ENCODE peak calls at places on chromosomes 3 and 15, in six cellular contexts. Q is NCI-H774; D is activated CD4-positive, alpha-beta T cell treated with anti-CD3 and anti-CD28 coated beads for 36 hours; C is nephron progenitor cell; F is HFFc6; L is hippocampal formation. J is an unnamed sample.

GRCh38 chr3:193943200-193943599 is 192.7 kb upstream of the HES1 start:
- DNase-seq in Q (no peak), L (no peak), F (no peak), C (peak; percentile 29), D (no peak), J (no peak)

GRCh38 chr3:99666201-99666600 is 27.8 kb downstream of the COL8A1 start:
- DNase-seq in D (no peak), C (no peak), L (no peak), F (no peak), Q (no peak), J (no peak)

GRCh38 chr15:57496946-57497944 is 94.5 kb upstream of the MYZAP start:
- DNase-seq in F (no peak), Q (peak; percentile 93), L (no peak), C (no peak), D (no peak), J (no peak)

GRCh38 chr3:195699148-195699771 is 21.5 kb upstream of the MUC20 start:
- DNase-seq in Q (no peak), D (no peak), C (no peak), L (no peak), F (no peak), J (peak; percentile 21)

GRCh38 chr3:6282920-6283319 is 578.0 kb upstream of the GRM7 start:
- DNase-seq in Q (no peak), C (no peak), D (no peak), F (no peak), L (no peak), J (no peak)

GRCh38 chr3:49121244-49121671 is 635 bp upstream of the USP19 start:
- DNase-seq in C (no peak), F (no peak), D (no peak), Q (no peak), L (no peak), J (no peak)

GRCh38 chr15:76168237-76168984 is 108.6 kb downstream of the TMEM266 start:
- DNase-seq in C (no peak), D (no peak), F (no peak), Q (no peak), L (no peak), J (no peak)

GRCh38 chr15:95196176-95196915 is 965.0 kb downstream of the MCTP2 start:
- DNase-seq in C (no peak), D (no peak), F (no peak), Q (no peak), L (no peak), J (no peak)

GRCh38 chr3:164897335-164897734 is 181.0 kb downstream of the SI start:
- DNase-seq in C (no peak), F (no peak), D (no peak), Q (peak; percentile 29), L (no peak), J (no peak)

GRCh38 chr3:173253471-173253870 is 112.4 kb upstream of the SPATA16 start:
- DNase-seq in L (no peak), Q (no peak), D (no peak), F (no peak), C (no peak), J (no peak)

GRCh38 chr3:4748701-4749378 is 230.4 kb upstream of the BHLHE40 start:
- DNase-seq in F (no peak), D (no peak), L (peak; percentile 42), C (no peak), Q (no peak), J (no peak)

GRCh38 chr15:96181217-96181616 is 149.3 kb upstream of the NR2F2 start:
- DNase-seq in F (no peak), Q (no peak), C (no peak), D (no peak), L (no peak), J (no peak)

GRCh38 chr3:153165211-153165815 is 3.3 kb downstream of the RAP2B start:
- DNase-seq in Q (no peak), C (no peak), F (no peak), L (no peak), D (no peak), J (no peak)

GRCh38 chr3:61565569-61565968 is 4.2 kb downstream of the PTPRG start:
- DNase-seq in L (no peak), C (no peak), D (no peak), Q (no peak), F (no peak), J (no peak)

GRCh38 chr15:57272770-57273357 is 103.4 kb upstream of the CGNL1 start:
- DNase-seq in Q (no peak), F (no peak), D (no peak), C (no peak), L (no peak), J (no peak)

GRCh38 chr3:31105011-31105410 is 210.6 kb upstream of the GADL1 start:
- DNase-seq in Q (no peak), F (no peak), D (no peak), L (no peak), C (no peak), J (no peak)

GRCh38 chr3:177229791-177230190 is 32.5 kb upstream of the TBL1XR1 start:
- DNase-seq in C (no peak), Q (no peak), D (no peak), F (no peak), L (peak; percentile 12), J (no peak)

GRCh38 chr3:160808838-160809237 is 52.8 kb downstream of the PPM1L start:
- DNase-seq in D (no peak), Q (no peak), L (no peak), C (no peak), F (no peak), J (no peak)

GRCh38 chr15:61063875-61064320 is 165.2 kb downstream of the RORA start:
- DNase-seq in L (no peak), Q (peak; percentile 31), D (no peak), C (no peak), F (no peak), J (no peak)

GRCh38 chr15:20357139-20358065 is 184.2 kb downstream of the GOLGA6L6 start:
- DNase-seq in F (no peak), L (no peak), Q (no peak), C (no peak), D (peak; percentile 34), J (peak; percentile 80)

GRCh38 chr3:95565502-95565901 is 1248.9 kb upstream of the EPHA6 start:
- DNase-seq in Q (no peak), F (no peak), C (no peak), L (no peak), D (no peak), J (no peak)

GRCh38 chr15:44882499-44882968 is 74.0 kb upstream of the TERB2 start:
- DNase-seq in C (no peak), F (no peak), D (peak; percentile 74), L (no peak), Q (no peak), J (no peak)

GRCh38 chr3:114409291-114409690 is 115.5 kb downstream of the TIGIT start:
- DNase-seq in F (no peak), L (no peak), D (no peak), Q (peak; percentile 6), C (no peak), J (no peak)